ENCODE peak calls at places on chromosomes 1 and 21, in five cellular contexts. O is K562, D is HCT116, E is HepG2, H is GM12878. L is an unnamed sample.

GRCh38 chr1:92411511-92411910 is 75.2 kb downstream of the GFI1 start:
- DNase-seq in O (no peak), D (no peak), E (no peak), H (no peak), L (no peak)

GRCh38 chr1:207007352-207008033 is 25.1 kb downstream of the C1orf116 start:
- DNase-seq in O (no peak), D (peak; percentile 85), E (peak; percentile 94), H (no peak), L (no peak)

GRCh38 chr1:228360533-228361313 is 45.9 kb downstream of the TRIM11 start:
- DNase-seq in O (no peak), D (no peak), E (peak; percentile 9), H (no peak), L (no peak)

GRCh38 chr1:108708726-108709660 is 3.7 kb upstream of the FNDC7 start:
- DNase-seq in O (peak; percentile 29), D (no peak), E (no peak), H (no peak), L (no peak)

GRCh38 chr1:170687625-170688024 is 23.7 kb downstream of the PRRX1 start:
- DNase-seq in O (no peak), D (no peak), E (no peak), H (no peak), L (no peak)

GRCh38 chr1:30319765-30320580 is 403.4 kb downstream of the MATN1 start:
- DNase-seq in O (no peak), D (no peak), E (no peak), H (no peak), L (no peak)

GRCh38 chr21:45834821-45835293 is 146.7 kb upstream of the COL6A1 start:
- DNase-seq in O (peak; percentile 56), D (no peak), E (no peak), H (no peak), L (no peak)

GRCh38 chr21:16073571-16073970 is 343.8 kb downstream of the USP25 start:
- DNase-seq in O (no peak), D (no peak), E (no peak), H (no peak), L (no peak)

GRCh38 chr1:67256291-67257172 is 51.1 kb upstream of the IL12RB2 start:
- DNase-seq in O (no peak), D (no peak), E (no peak), H (no peak), L (no peak)

GRCh38 chr1:43797926-43798325 is 90.6 kb downstream of the ST3GAL3 start:
- DNase-seq in O (no peak), D (no peak), E (no peak), H (no peak), L (no peak)

GRCh38 chr1:117367769-117368059 is 465 bp downstream of the MAN1A2 start:
- DNase-seq in O (no peak), D (no peak), E (no peak), H (no peak), L (no peak)

GRCh38 chr1:9388628-9389184 is 96.0 kb downstream of the SPSB1 start:
- DNase-seq in O (no peak), D (peak; percentile 29), E (no peak), H (no peak), L (no peak)

GRCh38 chr1:46427541-46427940 is 33.4 kb downstream of the FAAH start:
- DNase-seq in O (no peak), D (no peak), E (no peak), H (no peak), L (no peak)

GRCh38 chr1:32101233-32101681 is 6.6 kb upstream of the KPNA6 start:
- DNase-seq in O (peak; percentile 47), D (no peak), E (no peak), H (no peak), L (no peak)

GRCh38 chr1:1001631-1002300 is 1.9 kb upstream of the HES4 start:
- DNase-seq in O (peak; percentile 86), D (peak; percentile 46), E (peak; percentile 62), H (no peak), L (peak; percentile 94)

GRCh38 chr1:234604726-234605492 is 5.1 kb downstream of the IRF2BP2 start:
- DNase-seq in O (peak; percentile 39), D (no peak), E (no peak), H (no peak), L (no peak)

GRCh38 chr1:182143825-182144661 is 82.5 kb upstream of the ZNF648 start:
- DNase-seq in O (no peak), D (no peak), E (no peak), H (no peak), L (peak; percentile 29)

GRCh38 chr1:196148367-196148970 is 459.8 kb downstream of the KCNT2 start:
- DNase-seq in O (no peak), D (peak; percentile 22), E (peak; percentile 6), H (no peak), L (peak; percentile 12)

GRCh38 chr1:241646201-241646600 is 5.9 kb upstream of the WDR64 start:
- DNase-seq in O (no peak), D (no peak), E (no peak), H (no peak), L (no peak)

GRCh38 chr1:192086643-192087042 is 71.6 kb upstream of the RGS18 start:
- DNase-seq in O (no peak), D (no peak), E (no peak), H (no peak), L (no peak)

GRCh38 chr1:184299076-184299790 is 87.6 kb upstream of the C1orf21 start:
- DNase-seq in O (no peak), D (no peak), E (no peak), H (no peak), L (peak; percentile 16)

GRCh38 chr1:66925944-66926343 is 1.2 kb downstream of the MIER1 start:
- DNase-seq in O (no peak), D (no peak), E (no peak), H (no peak), L (peak; percentile 27)

GRCh38 chr1:154837679-154838171 is 32.4 kb downstream of the KCNN3 start:
- DNase-seq in O (no peak), D (no peak), E (no peak), H (no peak), L (no peak)

GRCh38 chr1:54273837-54274192 is 73.8 kb downstream of the MRPL37 start:
- DNase-seq in O (peak; percentile 94), D (no peak), E (no peak), H (no peak), L (peak; percentile 60)

GRCh38 chr1:40184193-40184592 is 23.0 kb downstream of the RLF start:
- DNase-seq in O (no peak), D (no peak), E (no peak), H (no peak), L (no peak)

GRCh38 chr1:160068231-160068630 is 1.7 kb downstream of the KCNJ10 start:
- DNase-seq in O (no peak), D (no peak), E (no peak), H (no peak), L (no peak)

GRCh38 chr1:212205006-212205405 is 80.2 kb upstream of the PPP2R5A start:
- DNase-seq in O (no peak), D (no peak), E (no peak), H (no peak), L (no peak)

GRCh38 chr1:212205843-212206242 is 79.4 kb upstream of the PPP2R5A start:
- DNase-seq in O (no peak), D (no peak), E (no peak), H (no peak), L (no peak)

GRCh38 chr1:212207822-212208520 is 77.2 kb upstream of the PPP2R5A start:
- DNase-seq in O (no peak), D (no peak), E (no peak), H (no peak), L (no peak)

GRCh38 chr1:212208978-212209644 is 76.1 kb upstream of the PPP2R5A start:
- DNase-seq in O (no peak), D (no peak), E (no peak), H (no peak), L (no peak)

DNA sequence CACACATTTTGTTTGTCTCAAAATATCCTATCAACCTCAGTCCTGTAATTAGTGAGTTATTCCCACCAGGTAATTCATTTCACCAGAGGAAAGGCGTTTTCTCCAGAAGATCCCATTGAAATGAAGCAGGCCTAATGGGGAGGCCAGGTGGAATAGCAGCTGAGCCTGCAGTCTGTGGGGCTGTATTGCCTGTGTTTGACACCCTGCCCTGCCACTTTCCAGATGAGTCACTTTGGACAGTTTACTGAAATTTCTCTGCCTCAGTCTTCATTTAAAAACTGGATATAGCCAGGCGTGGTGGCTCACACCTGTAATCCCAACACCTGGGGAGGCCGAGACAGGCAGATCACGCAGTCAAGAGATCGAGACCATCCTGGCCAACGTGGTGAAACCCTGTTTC is 78.1 kb upstream of the PPP2R5A start:
- DNase-seq in O (no peak), D (no peak), E (no peak), H (no peak), L (no peak)
- TF ChIP-seq ZBTB33 in O (no peak), D (no peak), E (no peak), H (no peak), L (no peak)

GRCh38 chr1:229431270-229432115 is 2.4 kb downstream of the ACTA1 start:
- DNase-seq in O (no peak), D (no peak), E (no peak), H (no peak), L (no peak)
- TF ChIP-seq ZBTB33 in O (no peak), D (no peak), E (no peak), H (no peak), L (no peak)

GRCh38 chr1:232667094-232667780 is 37.3 kb upstream of the SIPA1L2 start:
- DNase-seq in O (no peak), D (no peak), E (no peak), H (no peak), L (no peak)
- TF ChIP-seq ZBTB33 in O (no peak), D (no peak), E (no peak), H (no peak), L (no peak)

DNA sequence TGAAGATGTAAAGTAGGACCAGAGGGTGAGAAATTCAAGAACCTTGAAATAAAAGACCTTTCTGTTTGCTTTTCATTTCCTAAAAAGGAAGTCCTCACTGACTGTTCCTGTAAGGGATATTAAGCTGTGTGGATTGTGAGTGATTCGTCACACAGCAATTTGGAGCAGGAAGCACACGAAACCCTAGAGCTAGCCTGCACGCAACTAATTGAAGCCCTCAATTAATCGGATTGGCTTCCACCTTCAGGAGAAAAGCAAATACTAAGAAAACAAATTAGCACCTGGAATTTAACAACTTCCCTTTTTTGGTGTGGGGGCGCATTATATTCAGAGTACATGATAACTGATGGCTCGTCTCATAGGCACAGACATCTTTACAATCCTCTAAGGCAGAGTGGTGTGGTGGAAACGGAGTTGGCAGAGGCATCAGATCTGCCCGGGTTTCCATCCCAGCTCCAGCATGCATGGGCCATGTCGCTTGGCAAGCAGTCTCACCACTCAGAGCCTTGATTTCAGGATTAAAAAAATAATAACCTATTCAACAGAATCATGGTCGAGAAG is 95.2 kb downstream of the KCNJ15 start:
- DNase-seq in O (no peak), D (no peak), E (no peak), H (no peak), L (no peak)
- TF ChIP-seq ZBTB33 in O (no peak), D (no peak), E (no peak), H (no peak), L (no peak)